ENCODE peak calls at places on chromosome 9, in ten cellular contexts. One of them, this sample, is unnamed.

GRCh38 chr9:126218726-126219125 is 107.9 kb upstream of the MVB12B start:
- DNase-seq in ovary: no peak
- DNase-seq in aorta: no peak
- DNase-seq in neuronal stem cell: no peak
- DNase-seq in heart left ventricle: no peak
- DNase-seq in A673: no peak
- DNase-seq in left ventricle myocardium inferior: no peak
- DNase-seq in adrenal gland: no peak
- DNase-seq in H9: peak; percentile 10
- DNase-seq in ascending aorta: no peak
- DNase-seq in this sample: no peak

GRCh38 chr9:101028346-101029299 is at the start of gene PLPPR1:
- DNase-seq in ovary: no peak
- DNase-seq in aorta: peak; percentile 36
- DNase-seq in neuronal stem cell: peak; percentile 85
- DNase-seq in heart left ventricle: peak; percentile 25
- DNase-seq in A673: peak; percentile 69
- DNase-seq in left ventricle myocardium inferior: peak; percentile 18
- DNase-seq in adrenal gland: peak; percentile 45
- DNase-seq in H9: peak; percentile 88
- DNase-seq in ascending aorta: no peak
- DNase-seq in this sample: peak; percentile 88

GRCh38 chr9:110520120-110520701 is 59.3 kb downstream of the SVEP1 start:
- DNase-seq in ovary: no peak
- DNase-seq in aorta: no peak
- DNase-seq in neuronal stem cell: no peak
- DNase-seq in heart left ventricle: no peak
- DNase-seq in A673: peak; percentile 38
- DNase-seq in left ventricle myocardium inferior: no peak
- DNase-seq in adrenal gland: no peak
- DNase-seq in H9: no peak
- DNase-seq in ascending aorta: no peak
- DNase-seq in this sample: no peak

GRCh38 chr9:23581936-23582335 is 244.1 kb downstream of the ELAVL2 start:
- DNase-seq in ovary: no peak
- DNase-seq in aorta: no peak
- DNase-seq in neuronal stem cell: no peak
- DNase-seq in heart left ventricle: no peak
- DNase-seq in A673: no peak
- DNase-seq in left ventricle myocardium inferior: no peak
- DNase-seq in adrenal gland: no peak
- DNase-seq in H9: no peak
- DNase-seq in ascending aorta: no peak
- DNase-seq in this sample: no peak

GRCh38 chr9:15357050-15357653 is 50.1 kb upstream of the TTC39B start:
- DNase-seq in ovary: no peak
- DNase-seq in aorta: no peak
- DNase-seq in neuronal stem cell: no peak
- DNase-seq in heart left ventricle: no peak
- DNase-seq in A673: no peak
- DNase-seq in left ventricle myocardium inferior: no peak
- DNase-seq in adrenal gland: no peak
- DNase-seq in H9: peak; percentile 71
- DNase-seq in ascending aorta: no peak
- DNase-seq in this sample: peak; percentile 67

GRCh38 chr9:27108981-27109541 is at the start of gene TEK:
- DNase-seq in ovary: no peak
- DNase-seq in aorta: no peak
- DNase-seq in neuronal stem cell: peak; percentile 33
- DNase-seq in heart left ventricle: no peak
- DNase-seq in A673: no peak
- DNase-seq in left ventricle myocardium inferior: no peak
- DNase-seq in adrenal gland: no peak
- DNase-seq in H9: peak; percentile 47
- DNase-seq in ascending aorta: no peak
- DNase-seq in this sample: no peak

GRCh38 chr9:89740722-89741121 is 135.9 kb downstream of the GADD45G start:
- DNase-seq in ovary: no peak
- DNase-seq in aorta: no peak
- DNase-seq in neuronal stem cell: no peak
- DNase-seq in heart left ventricle: no peak
- DNase-seq in A673: no peak
- DNase-seq in left ventricle myocardium inferior: no peak
- DNase-seq in adrenal gland: no peak
- DNase-seq in H9: no peak
- DNase-seq in ascending aorta: no peak
- DNase-seq in this sample: no peak

GRCh38 chr9:80062581-80062980 is 490.8 kb downstream of the TLE4 start:
- DNase-seq in ovary: no peak
- DNase-seq in aorta: no peak
- DNase-seq in neuronal stem cell: no peak
- DNase-seq in heart left ventricle: no peak
- DNase-seq in A673: no peak
- DNase-seq in left ventricle myocardium inferior: no peak
- DNase-seq in adrenal gland: no peak
- DNase-seq in H9: no peak
- DNase-seq in ascending aorta: no peak
- DNase-seq in this sample: no peak

DNA sequence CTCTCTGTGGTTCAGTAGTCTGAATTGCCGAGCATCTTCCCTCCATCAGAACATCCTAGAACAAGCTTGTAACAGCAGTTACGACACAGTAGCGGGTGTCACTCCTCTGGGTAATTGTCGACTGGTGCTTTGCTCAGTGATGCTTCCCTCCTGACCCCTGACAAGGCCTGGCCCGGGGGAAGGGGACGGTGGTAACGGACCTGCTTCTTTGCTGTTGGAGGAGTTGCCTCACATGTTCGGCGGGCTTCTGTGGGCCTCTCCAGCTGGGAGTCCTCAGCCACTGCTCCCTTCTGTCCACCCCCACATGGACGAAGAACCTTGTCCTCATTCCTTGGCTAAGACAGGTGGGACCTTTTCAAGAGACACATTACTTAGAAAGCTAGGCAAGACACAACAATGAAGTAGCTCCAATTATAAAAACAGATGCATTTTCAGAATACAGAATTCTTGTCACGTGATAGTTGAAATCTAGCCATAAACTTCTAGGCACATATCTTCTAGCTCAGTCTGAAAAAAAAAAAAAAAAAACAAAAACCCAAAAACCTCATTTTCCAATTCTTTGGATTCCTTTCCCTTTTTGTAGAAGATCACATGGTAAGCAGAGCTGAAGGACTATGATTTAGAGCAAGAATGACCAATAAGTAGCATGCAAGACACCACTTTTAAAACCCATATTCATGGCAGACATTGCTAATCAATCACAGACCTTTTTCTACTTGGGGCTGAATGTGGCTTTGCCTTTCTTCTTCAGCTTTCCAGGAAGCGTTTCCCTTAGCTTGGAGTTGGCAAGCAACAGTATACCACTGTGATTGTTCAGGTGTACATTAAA is 25.0 kb downstream of the HMCN2 start:
- DNase-seq in ovary: no peak
- DNase-seq in aorta: no peak
- DNase-seq in neuronal stem cell: no peak
- DNase-seq in heart left ventricle: peak; percentile 56
- DNase-seq in A673: no peak
- DNase-seq in left ventricle myocardium inferior: peak; percentile 51
- DNase-seq in adrenal gland: no peak
- DNase-seq in H9: no peak
- DNase-seq in ascending aorta: no peak
- DNase-seq in this sample: no peak
- H3K27me3 ChIP-seq in ovary: no peaks in the 10 kb centered on the region
- H3K27me3 ChIP-seq in aorta: no peaks in the 10 kb centered on the region
- H3K27me3 ChIP-seq in neuronal stem cell: no peaks in the 10 kb centered on the region
- H3K27me3 ChIP-seq in heart left ventricle: peaks cover 4% of the 10 kb centered on the region
- H3K27me3 ChIP-seq in A673: peaks cover 39% of the 10 kb centered on the region
- H3K27me3 ChIP-seq in left ventricle myocardium inferior: peaks cover 64% of the 10 kb centered on the region
- H3K27me3 ChIP-seq in adrenal gland: peaks cover 8% of the 10 kb centered on the region
- H3K27me3 ChIP-seq in H9: no peaks in the 10 kb centered on the region
- H3K27me3 ChIP-seq in ascending aorta: no peaks in the 10 kb centered on the region
- H3K27me3 ChIP-seq in this sample: peaks cover 6% of the 10 kb centered on the region

DNA sequence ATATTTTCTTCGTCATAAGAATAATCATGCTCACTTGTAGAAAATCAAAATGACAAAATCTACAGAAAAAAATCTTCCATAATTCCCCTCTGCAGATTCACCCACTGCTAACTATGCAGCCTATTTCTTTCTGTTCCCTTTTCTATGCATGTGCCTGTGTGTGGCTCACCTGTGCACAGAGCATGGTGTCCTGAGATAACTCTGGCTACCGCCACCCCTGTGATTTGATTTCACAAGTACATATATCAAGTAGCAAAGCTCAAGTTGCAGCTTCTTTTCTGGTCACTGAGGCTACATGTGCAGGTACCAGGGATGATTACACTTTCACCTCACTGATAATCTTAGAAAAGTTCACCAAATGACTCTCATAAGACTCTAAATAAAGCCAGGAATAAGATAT is 18.4 kb upstream of the ISCA1 start:
- DNase-seq in ovary: no peak
- DNase-seq in aorta: no peak
- DNase-seq in neuronal stem cell: no peak
- DNase-seq in heart left ventricle: no peak
- DNase-seq in A673: no peak
- DNase-seq in left ventricle myocardium inferior: no peak
- DNase-seq in adrenal gland: no peak
- DNase-seq in H9: no peak
- DNase-seq in ascending aorta: no peak
- DNase-seq in this sample: no peak
- H3K4me1 ChIP-seq in ovary: peaks cover 2% of the 10 kb centered on the region
- H3K4me1 ChIP-seq in aorta: no peaks in the 10 kb centered on the region
- H3K4me1 ChIP-seq in neuronal stem cell: peaks cover 3% of the 10 kb centered on the region
- H3K4me1 ChIP-seq in heart left ventricle: no peaks in the 10 kb centered on the region
- H3K4me1 ChIP-seq in A673: peaks cover 25% of the 10 kb centered on the region
- H3K4me1 ChIP-seq in left ventricle myocardium inferior: no peaks in the 10 kb centered on the region
- H3K4me1 ChIP-seq in adrenal gland: peaks cover 3% of the 10 kb centered on the region
- H3K4me1 ChIP-seq in H9: no peaks in the 10 kb centered on the region
- H3K4me1 ChIP-seq in ascending aorta: no peaks in the 10 kb centered on the region
- H3K4me1 ChIP-seq in this sample: no peaks in the 10 kb centered on the region

GRCh38 chr9:131625848-131626670 is 80.7 kb downstream of the PRRT1B start:
- DNase-seq in ovary: no peak
- DNase-seq in aorta: no peak
- DNase-seq in neuronal stem cell: no peak
- DNase-seq in heart left ventricle: no peak
- DNase-seq in A673: no peak
- DNase-seq in left ventricle myocardium inferior: no peak
- DNase-seq in adrenal gland: no peak
- DNase-seq in H9: no peak
- DNase-seq in ascending aorta: no peak
- DNase-seq in this sample: no peak

GRCh38 chr9:131625388-131625787 is 80.1 kb downstream of the PRRT1B start:
- DNase-seq in ovary: no peak
- DNase-seq in aorta: no peak
- DNase-seq in neuronal stem cell: no peak
- DNase-seq in heart left ventricle: no peak
- DNase-seq in A673: no peak
- DNase-seq in left ventricle myocardium inferior: no peak
- DNase-seq in adrenal gland: no peak
- DNase-seq in H9: no peak
- DNase-seq in ascending aorta: no peak
- DNase-seq in this sample: no peak

GRCh38 chr9:131622536-131622935 is 77.2 kb downstream of the PRRT1B start:
- DNase-seq in ovary: no peak
- DNase-seq in aorta: no peak
- DNase-seq in neuronal stem cell: no peak
- DNase-seq in heart left ventricle: no peak
- DNase-seq in A673: no peak
- DNase-seq in left ventricle myocardium inferior: no peak
- DNase-seq in adrenal gland: no peak
- DNase-seq in H9: no peak
- DNase-seq in ascending aorta: no peak
- DNase-seq in this sample: no peak

GRCh38 chr9:131623655-131624330 is 78.5 kb downstream of the PRRT1B start:
- DNase-seq in ovary: no peak
- DNase-seq in aorta: no peak
- DNase-seq in neuronal stem cell: no peak
- DNase-seq in heart left ventricle: no peak
- DNase-seq in A673: no peak
- DNase-seq in left ventricle myocardium inferior: no peak
- DNase-seq in adrenal gland: no peak
- DNase-seq in H9: no peak
- DNase-seq in ascending aorta: no peak
- DNase-seq in this sample: no peak

GRCh38 chr9:131624636-131625241 is 79.4 kb downstream of the PRRT1B start:
- DNase-seq in ovary: no peak
- DNase-seq in aorta: no peak
- DNase-seq in neuronal stem cell: no peak
- DNase-seq in heart left ventricle: peak; percentile 63
- DNase-seq in A673: no peak
- DNase-seq in left ventricle myocardium inferior: peak; percentile 65
- DNase-seq in adrenal gland: no peak
- DNase-seq in H9: no peak
- DNase-seq in ascending aorta: no peak
- DNase-seq in this sample: no peak
- H3K27me3 ChIP-seq in ovary: no peaks in the 10 kb centered on the region
- H3K27me3 ChIP-seq in aorta: no peaks in the 10 kb centered on the region
- H3K27me3 ChIP-seq in neuronal stem cell: no peaks in the 10 kb centered on the region
- H3K27me3 ChIP-seq in heart left ventricle: no peaks in the 10 kb centered on the region
- H3K27me3 ChIP-seq in A673: no peaks in the 10 kb centered on the region
- H3K27me3 ChIP-seq in left ventricle myocardium inferior: no peaks in the 10 kb centered on the region
- H3K27me3 ChIP-seq in adrenal gland: no peaks in the 10 kb centered on the region
- H3K27me3 ChIP-seq in H9: no peaks in the 10 kb centered on the region
- H3K27me3 ChIP-seq in ascending aorta: no peaks in the 10 kb centered on the region
- H3K27me3 ChIP-seq in this sample: no peaks in the 10 kb centered on the region

GRCh38 chr9:93187574-93187973 is 3.6 kb downstream of the WNK2 start:
- DNase-seq in ovary: no peak
- DNase-seq in aorta: no peak
- DNase-seq in neuronal stem cell: no peak
- DNase-seq in heart left ventricle: peak; percentile 61
- DNase-seq in A673: no peak
- DNase-seq in left ventricle myocardium inferior: peak; percentile 54
- DNase-seq in adrenal gland: no peak
- DNase-seq in H9: no peak
- DNase-seq in ascending aorta: no peak
- DNase-seq in this sample: no peak

GRCh38 chr9:93185261-93186150 is 1.6 kb downstream of the WNK2 start:
- DNase-seq in ovary: no peak
- DNase-seq in aorta: no peak
- DNase-seq in neuronal stem cell: no peak
- DNase-seq in heart left ventricle: no peak
- DNase-seq in A673: no peak
- DNase-seq in left ventricle myocardium inferior: no peak
- DNase-seq in adrenal gland: no peak
- DNase-seq in H9: no peak
- DNase-seq in ascending aorta: no peak
- DNase-seq in this sample: no peak

GRCh38 chr9:93188426-93189368 is 4.8 kb downstream of the WNK2 start:
- DNase-seq in ovary: no peak
- DNase-seq in aorta: peak; percentile 16
- DNase-seq in neuronal stem cell: no peak
- DNase-seq in heart left ventricle: no peak
- DNase-seq in A673: no peak
- DNase-seq in left ventricle myocardium inferior: no peak
- DNase-seq in adrenal gland: no peak
- DNase-seq in H9: no peak
- DNase-seq in ascending aorta: no peak
- DNase-seq in this sample: no peak

GRCh38 chr9:93186151-93186715 is 2.3 kb downstream of the WNK2 start:
- DNase-seq in ovary: no peak
- DNase-seq in aorta: no peak
- DNase-seq in neuronal stem cell: no peak
- DNase-seq in heart left ventricle: no peak
- DNase-seq in A673: no peak
- DNase-seq in left ventricle myocardium inferior: no peak
- DNase-seq in adrenal gland: no peak
- DNase-seq in H9: no peak
- DNase-seq in ascending aorta: no peak
- DNase-seq in this sample: no peak

GRCh38 chr9:93187047-93187446 is 3.1 kb downstream of the WNK2 start:
- DNase-seq in ovary: no peak
- DNase-seq in aorta: no peak
- DNase-seq in neuronal stem cell: no peak
- DNase-seq in heart left ventricle: peak; percentile 76
- DNase-seq in A673: no peak
- DNase-seq in left ventricle myocardium inferior: peak; percentile 75
- DNase-seq in adrenal gland: no peak
- DNase-seq in H9: no peak
- DNase-seq in ascending aorta: no peak
- DNase-seq in this sample: no peak
- H3K4me1 ChIP-seq in ovary: peaks cover 7% of the 10 kb centered on the region
- H3K4me1 ChIP-seq in aorta: no peaks in the 10 kb centered on the region
- H3K4me1 ChIP-seq in neuronal stem cell: peaks cover 13% of the 10 kb centered on the region
- H3K4me1 ChIP-seq in heart left ventricle: peaks cover 21% of the 10 kb centered on the region
- H3K4me1 ChIP-seq in A673: peaks cover 8% of the 10 kb centered on the region
- H3K4me1 ChIP-seq in left ventricle myocardium inferior: peaks cover 68% of the 10 kb centered on the region
- H3K4me1 ChIP-seq in adrenal gland: peaks cover 6% of the 10 kb centered on the region
- H3K4me1 ChIP-seq in H9: no peaks in the 10 kb centered on the region
- H3K4me1 ChIP-seq in ascending aorta: peaks cover 7% of the 10 kb centered on the region
- H3K4me1 ChIP-seq in this sample: peaks cover 5% of the 10 kb centered on the region